ENCODE peak calls at places on chromosomes 1 and 21, in ten cellular contexts. M, B, A, Z, E, F, C, W, S and V are unnamed samples.

GRCh38 chr1:162905759-162906158 is 44.8 kb upstream of the CCDC190 start:
- DNase-seq in M (no peak), B (peak; percentile 85), A (no peak), Z (no peak), E (no peak), F (peak; percentile 90), C (no peak), W (no peak), S (no peak), V (no peak)

GRCh38 chr1:60970081-60970509 is 112.3 kb upstream of the NFIA start:
- DNase-seq in M (no peak), B (peak; percentile 79), A (no peak), Z (peak; percentile 18), E (no peak), F (peak; percentile 38), C (no peak), W (no peak), S (no peak), V (no peak)

GRCh38 chr1:77948841-77949424 is 29.9 kb downstream of the FUBP1 start:
- DNase-seq in M (no peak), B (peak; percentile 67), A (no peak), Z (no peak), E (no peak), F (peak; percentile 56), C (no peak), W (no peak), S (peak; percentile 5), V (no peak)

GRCh38 chr1:225498539-225499135 is 70.8 kb upstream of the LBR start:
- DNase-seq in M (no peak), B (peak; percentile 69), A (no peak), Z (no peak), E (no peak), F (peak; percentile 59), C (no peak), W (no peak), S (no peak), V (no peak)

GRCh38 chr1:31731049-31731565 is 27.3 kb upstream of the COL16A1 start:
- DNase-seq in M (no peak), B (no peak), A (no peak), Z (no peak), E (no peak), F (no peak), C (no peak), W (no peak), S (no peak), V (no peak)

GRCh38 chr1:214698589-214698988 is 95.6 kb downstream of the CENPF start:
- DNase-seq in M (no peak), B (no peak), A (no peak), Z (no peak), E (no peak), F (no peak), C (no peak), W (no peak), S (no peak), V (no peak)

GRCh38 chr1:12722626-12723025 is 6.7 kb downstream of the AADACL3 start:
- DNase-seq in M (no peak), B (no peak), A (no peak), Z (no peak), E (no peak), F (no peak), C (no peak), W (no peak), S (no peak), V (no peak)

GRCh38 chr1:25927541-25928265 is 21.5 kb upstream of the STMN1 start:
- DNase-seq in M (no peak), B (peak; percentile 88), A (no peak), Z (no peak), E (no peak), F (no peak), C (no peak), W (peak; percentile 42), S (no peak), V (no peak)

GRCh38 chr1:17531682-17532487 is 7.6 kb upstream of the ARHGEF10L start:
- DNase-seq in M (no peak), B (no peak), A (peak; percentile 53), Z (no peak), E (no peak), F (peak; percentile 26), C (no peak), W (no peak), S (no peak), V (peak; percentile 66)

GRCh38 chr1:197526736-197527371 is 248.4 kb downstream of the DENND1B start:
- DNase-seq in M (no peak), B (peak; percentile 74), A (peak; percentile 3), Z (no peak), E (no peak), F (peak; percentile 29), C (no peak), W (peak; percentile 52), S (no peak), V (no peak)

GRCh38 chr1:27658951-27659496 is 13.0 kb downstream of the IFI6 start:
- DNase-seq in M (no peak), B (no peak), A (no peak), Z (no peak), E (no peak), F (peak; percentile 44), C (no peak), W (peak; percentile 12), S (peak; percentile 78), V (no peak)

GRCh38 chr1:240993004-240993403 is 364.0 kb downstream of the RGS7 start:
- DNase-seq in M (no peak), B (no peak), A (no peak), Z (no peak), E (no peak), F (no peak), C (no peak), W (no peak), S (no peak), V (no peak)

GRCh38 chr1:78176448-78176847 is 130.7 kb downstream of the GIPC2 start:
- DNase-seq in M (no peak), B (peak; percentile 71), A (peak; percentile 60), Z (no peak), E (no peak), F (peak; percentile 69), C (no peak), W (no peak), S (no peak), V (no peak)

GRCh38 chr1:25996966-25997758 is 701 bp downstream of the PAFAH2 start:
- DNase-seq in M (no peak), B (peak; percentile 56), A (peak; percentile 10), Z (no peak), E (no peak), F (peak; percentile 93), C (no peak), W (peak; percentile 81), S (peak; percentile 22), V (peak; percentile 40)

GRCh38 chr21:41759926-41760325 is 6.9 kb downstream of the RIPK4 start:
- DNase-seq in M (no peak), B (no peak), A (no peak), Z (no peak), E (no peak), F (no peak), C (no peak), W (no peak), S (no peak), V (no peak)

GRCh38 chr1:235160395-235160964 is 570 bp downstream of the RBM34 start:
- DNase-seq in M (no peak), B (no peak), A (no peak), Z (no peak), E (no peak), F (peak; percentile 80), C (no peak), W (peak; percentile 63), S (no peak), V (no peak)

GRCh38 chr1:108565081-108565480 is 5.2 kb downstream of the EEIG2 start:
- DNase-seq in M (no peak), B (no peak), A (no peak), Z (no peak), E (no peak), F (no peak), C (no peak), W (no peak), S (no peak), V (no peak)

GRCh38 chr1:95778217-95778616 is 544.2 kb downstream of the RWDD3 start:
- DNase-seq in M (no peak), B (no peak), A (no peak), Z (no peak), E (no peak), F (no peak), C (no peak), W (no peak), S (no peak), V (no peak)

GRCh38 chr1:18870325-18870865 is 10.9 kb upstream of the TAS1R2 start:
- DNase-seq in M (no peak), B (no peak), A (no peak), Z (no peak), E (no peak), F (no peak), C (no peak), W (no peak), S (no peak), V (no peak)

GRCh38 chr1:84345220-84345619 is 43.7 kb downstream of the SAMD13 start:
- DNase-seq in M (no peak), B (no peak), A (no peak), Z (no peak), E (no peak), F (peak; percentile 57), C (no peak), W (no peak), S (no peak), V (no peak)

GRCh38 chr1:14769486-14770274 is 171.2 kb downstream of the KAZN start:
- DNase-seq in M (no peak), B (no peak), A (no peak), Z (no peak), E (no peak), F (no peak), C (no peak), W (no peak), S (no peak), V (no peak)

GRCh38 chr1:94582578-94582977 is 41.0 kb upstream of the F3 start:
- DNase-seq in M (no peak), B (no peak), A (no peak), Z (no peak), E (no peak), F (no peak), C (no peak), W (peak; percentile 3), S (no peak), V (no peak)

GRCh38 chr1:13828454-13829151 is 128.6 kb downstream of the PRDM2 start:
- DNase-seq in M (peak; percentile 16), B (peak; percentile 53), A (peak; percentile 28), Z (no peak), E (no peak), F (no peak), C (no peak), W (no peak), S (no peak), V (no peak)

GRCh38 chr1:207088731-207089626 is at the start of gene C4BPB:
- DNase-seq in M (no peak), B (peak; percentile 11), A (peak; percentile 21), Z (no peak), E (no peak), F (no peak), C (no peak), W (no peak), S (no peak), V (no peak)

GRCh38 chr1:16617101-16617727 is 3.9 kb upstream of the NBPF1 start:
- DNase-seq in M (no peak), B (no peak), A (no peak), Z (no peak), E (no peak), F (no peak), C (peak; percentile 8), W (no peak), S (peak; percentile 6), V (peak; percentile 82)

GRCh38 chr21:33403128-33403785 is at the start of gene IFNGR2:
- DNase-seq in M (peak; percentile 45), B (peak; percentile 67), A (no peak), Z (peak; percentile 47), E (peak; percentile 32), F (peak; percentile 40), C (peak; percentile 41), W (peak; percentile 9), S (peak; percentile 34), V (peak; percentile 92)

GRCh38 chr1:39788758-39789570 is at the start of gene BMP8B:
- DNase-seq in M (peak; percentile 39), B (peak; percentile 74), A (peak; percentile 99), Z (peak; percentile 83), E (no peak), F (peak; percentile 7), C (peak; percentile 30), W (peak; percentile 40), S (peak; percentile 56), V (peak; percentile 81)

GRCh38 chr1:198199105-198199504 is 42.3 kb downstream of the NEK7 start:
- DNase-seq in M (no peak), B (peak; percentile 92), A (no peak), Z (no peak), E (no peak), F (no peak), C (no peak), W (no peak), S (no peak), V (no peak)